ENCODE peak calls at places on chromosomes 6 and 20, in seven cellular contexts. One of them, this sample, is unnamed.

GRCh38 chr6:104591573-104592334 is 268.0 kb downstream of the HACE1 start:
- DNase-seq in H1: no peak
- DNase-seq in IMR-90: no peak
- DNase-seq in H9: no peak
- DNase-seq in neuronal stem cell: no peak
- DNase-seq in trophoblast cell: no peak
- DNase-seq in mesendoderm: no peak
- DNase-seq in this sample: peak; percentile 95

GRCh38 chr6:53023323-53023722 is 28.2 kb upstream of the GSTA4 start:
- DNase-seq in H1: no peak
- DNase-seq in trophoblast cell: no peak
- DNase-seq in H9: no peak
- DNase-seq in mesendoderm: no peak
- DNase-seq in neuronal stem cell: no peak
- DNase-seq in IMR-90: no peak
- DNase-seq in this sample: no peak

GRCh38 chr20:44208770-44209169 is 1.8 kb downstream of the OSER1 start:
- DNase-seq in H1: no peak
- DNase-seq in trophoblast cell: peak; percentile 78
- DNase-seq in IMR-90: peak; percentile 66
- DNase-seq in H9: no peak
- DNase-seq in mesendoderm: no peak
- DNase-seq in neuronal stem cell: no peak
- DNase-seq in this sample: peak; percentile 58

GRCh38 chr20:34941224-34941623 is 14.4 kb downstream of the GSS start:
- DNase-seq in neuronal stem cell: no peak
- DNase-seq in IMR-90: peak; percentile 10
- DNase-seq in trophoblast cell: no peak
- DNase-seq in H9: no peak
- DNase-seq in mesendoderm: no peak
- DNase-seq in H1: no peak
- DNase-seq in this sample: no peak

GRCh38 chr20:63507083-63507743 is 8.3 kb upstream of the EEF1A2 start:
- DNase-seq in H9: no peak
- DNase-seq in H1: no peak
- DNase-seq in trophoblast cell: no peak
- DNase-seq in neuronal stem cell: no peak
- DNase-seq in IMR-90: no peak
- DNase-seq in mesendoderm: no peak
- DNase-seq in this sample: no peak

GRCh38 chr6:41573268-41573667 is 27.1 kb downstream of the FOXP4 start:
- DNase-seq in neuronal stem cell: peak; percentile 60
- DNase-seq in H9: no peak
- DNase-seq in IMR-90: no peak
- DNase-seq in H1: no peak
- DNase-seq in mesendoderm: peak; percentile 64
- DNase-seq in trophoblast cell: no peak
- DNase-seq in this sample: no peak

GRCh38 chr6:138569970-138570715 is 70.8 kb upstream of the NHSL1 start:
- DNase-seq in mesendoderm: no peak
- DNase-seq in trophoblast cell: no peak
- DNase-seq in IMR-90: peak; percentile 48
- DNase-seq in H9: no peak
- DNase-seq in H1: no peak
- DNase-seq in neuronal stem cell: no peak
- DNase-seq in this sample: peak; percentile 26

GRCh38 chr20:57851025-57851682 is 141.3 kb upstream of the PMEPA1 start:
- DNase-seq in H9: peak; percentile 8
- DNase-seq in H1: peak; percentile 31
- DNase-seq in trophoblast cell: no peak
- DNase-seq in mesendoderm: no peak
- DNase-seq in neuronal stem cell: no peak
- DNase-seq in IMR-90: no peak
- DNase-seq in this sample: no peak

GRCh38 chr20:25497586-25498279 is 87.6 kb downstream of the NINL start:
- DNase-seq in IMR-90: no peak
- DNase-seq in mesendoderm: no peak
- DNase-seq in H1: no peak
- DNase-seq in trophoblast cell: no peak
- DNase-seq in H9: no peak
- DNase-seq in neuronal stem cell: no peak
- DNase-seq in this sample: no peak

GRCh38 chr20:25686081-25687077 is 10.3 kb downstream of the ZNF337 start:
- DNase-seq in H9: no peak
- DNase-seq in mesendoderm: no peak
- DNase-seq in neuronal stem cell: no peak
- DNase-seq in trophoblast cell: no peak
- DNase-seq in H1: no peak
- DNase-seq in IMR-90: no peak
- DNase-seq in this sample: no peak

GRCh38 chr20:15927893-15928650 is 645.2 kb downstream of the KIF16B start:
- DNase-seq in mesendoderm: no peak
- DNase-seq in trophoblast cell: peak; percentile 87
- DNase-seq in neuronal stem cell: no peak
- DNase-seq in H1: no peak
- DNase-seq in IMR-90: no peak
- DNase-seq in H9: no peak
- DNase-seq in this sample: no peak

GRCh38 chr6:21586760-21587181 is 6.8 kb upstream of the SOX4 start:
- DNase-seq in IMR-90: no peak
- DNase-seq in trophoblast cell: no peak
- DNase-seq in mesendoderm: no peak
- DNase-seq in H9: no peak
- DNase-seq in neuronal stem cell: no peak
- DNase-seq in H1: peak; percentile 72
- DNase-seq in this sample: no peak

GRCh38 chr6:31582230-31582601 is at the start of gene LTB:
- DNase-seq in H9: no peak
- DNase-seq in mesendoderm: no peak
- DNase-seq in trophoblast cell: no peak
- DNase-seq in H1: no peak
- DNase-seq in neuronal stem cell: no peak
- DNase-seq in IMR-90: no peak
- DNase-seq in this sample: no peak

DNA sequence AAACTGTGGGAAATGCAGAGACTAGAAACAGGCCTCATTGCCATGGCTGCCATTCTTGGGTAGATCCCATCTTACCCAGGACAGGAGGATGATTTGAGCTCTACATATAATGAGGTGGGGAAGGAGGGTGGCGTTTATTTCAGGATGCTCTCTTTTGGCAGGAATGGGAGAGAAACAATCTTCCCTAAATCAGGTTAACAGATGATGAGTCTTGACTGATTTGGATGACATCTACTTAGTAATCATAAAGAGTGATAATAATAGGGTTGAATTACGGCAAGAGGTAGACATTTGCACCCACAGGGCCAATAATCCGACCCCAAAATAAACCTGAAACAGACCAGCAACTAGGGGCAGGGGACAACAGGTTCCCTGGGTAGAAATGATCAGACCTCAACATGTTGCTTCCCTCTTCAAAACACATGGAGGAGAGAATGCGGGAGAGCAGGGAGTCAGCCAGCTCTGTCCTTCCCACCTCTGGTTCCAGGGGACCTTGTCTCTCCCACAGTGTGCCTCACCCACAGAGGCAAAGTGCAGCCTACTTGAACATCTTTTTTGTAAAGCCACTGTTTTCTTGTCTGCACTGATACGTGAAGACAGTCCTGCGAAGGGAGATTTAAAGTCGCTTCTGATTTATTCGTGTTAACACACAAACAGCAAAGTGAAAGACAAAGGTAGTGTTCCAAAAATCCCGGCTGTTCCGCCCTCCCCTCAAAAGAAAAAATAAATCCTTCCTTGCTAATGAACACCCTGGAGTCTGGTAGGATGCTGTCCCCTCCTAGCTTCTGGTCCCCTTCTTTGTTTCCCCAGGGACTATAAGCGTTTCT is 3.9 kb downstream of the FOXQ1 start:
- DNase-seq in IMR-90: no peak
- DNase-seq in trophoblast cell: no peak
- DNase-seq in mesendoderm: no peak
- DNase-seq in H1: no peak
- DNase-seq in H9: no peak
- DNase-seq in neuronal stem cell: no peak
- DNase-seq in this sample: no peak
- H4K8ac ChIP-seq in IMR-90: no peak overlapping the region
- H4K8ac ChIP-seq in trophoblast cell: no peak overlapping the region
- H4K8ac ChIP-seq in mesendoderm: no peak overlapping the region
- H4K8ac ChIP-seq in H1: no peak overlapping the region
- H4K8ac ChIP-seq in H9: no peak overlapping the region
- H4K8ac ChIP-seq in neuronal stem cell: no peak overlapping the region
- H4K8ac ChIP-seq in this sample: no peak overlapping the region

GRCh38 chr6:1367771-1368170 is 21.6 kb upstream of the FOXF2 start:
- DNase-seq in trophoblast cell: no peak
- DNase-seq in H1: no peak
- DNase-seq in mesendoderm: no peak
- DNase-seq in neuronal stem cell: no peak
- DNase-seq in IMR-90: no peak
- DNase-seq in H9: no peak
- DNase-seq in this sample: no peak

GRCh38 chr6:1363729-1364572 is 25.4 kb upstream of the FOXF2 start:
- DNase-seq in trophoblast cell: peak; percentile 13
- DNase-seq in mesendoderm: peak; percentile 31
- DNase-seq in H9: no peak
- DNase-seq in neuronal stem cell: no peak
- DNase-seq in IMR-90: peak; percentile 68
- DNase-seq in H1: no peak
- DNase-seq in this sample: no peak

GRCh38 chr6:1363298-1363697 is 26.1 kb upstream of the FOXF2 start:
- DNase-seq in trophoblast cell: no peak
- DNase-seq in mesendoderm: no peak
- DNase-seq in neuronal stem cell: no peak
- DNase-seq in IMR-90: no peak
- DNase-seq in H9: no peak
- DNase-seq in H1: no peak
- DNase-seq in this sample: no peak

GRCh38 chr6:1364791-1365190 is 24.6 kb upstream of the FOXF2 start:
- DNase-seq in IMR-90: no peak
- DNase-seq in H9: no peak
- DNase-seq in H1: no peak
- DNase-seq in trophoblast cell: no peak
- DNase-seq in neuronal stem cell: no peak
- DNase-seq in mesendoderm: no peak
- DNase-seq in this sample: no peak

GRCh38 chr6:1365701-1366100 is 23.7 kb upstream of the FOXF2 start:
- DNase-seq in H1: no peak
- DNase-seq in H9: no peak
- DNase-seq in trophoblast cell: no peak
- DNase-seq in neuronal stem cell: no peak
- DNase-seq in mesendoderm: no peak
- DNase-seq in IMR-90: no peak
- DNase-seq in this sample: no peak
- H4K8ac ChIP-seq in H1: no peak overlapping the region
- H4K8ac ChIP-seq in H9: no peak overlapping the region
- H4K8ac ChIP-seq in trophoblast cell: no peak overlapping the region
- H4K8ac ChIP-seq in neuronal stem cell: no peak overlapping the region
- H4K8ac ChIP-seq in mesendoderm: no peak overlapping the region
- H4K8ac ChIP-seq in IMR-90: no peak overlapping the region
- H4K8ac ChIP-seq in this sample: no peak overlapping the region

GRCh38 chr6:83221302-83221701 is 28.1 kb downstream of the RWDD2A start:
- DNase-seq in H1: no peak
- DNase-seq in neuronal stem cell: no peak
- DNase-seq in trophoblast cell: peak; percentile 80
- DNase-seq in IMR-90: peak; percentile 64
- DNase-seq in H9: no peak
- DNase-seq in mesendoderm: peak; percentile 94
- DNase-seq in this sample: peak; percentile 5

GRCh38 chr6:83216806-83217205 is 23.6 kb downstream of the RWDD2A start:
- DNase-seq in neuronal stem cell: no peak
- DNase-seq in H9: no peak
- DNase-seq in IMR-90: peak; percentile 52
- DNase-seq in trophoblast cell: no peak
- DNase-seq in mesendoderm: no peak
- DNase-seq in H1: no peak
- DNase-seq in this sample: no peak

GRCh38 chr6:83220121-83220520 is 27.0 kb downstream of the RWDD2A start:
- DNase-seq in neuronal stem cell: no peak
- DNase-seq in H9: no peak
- DNase-seq in trophoblast cell: no peak
- DNase-seq in mesendoderm: peak; percentile 92
- DNase-seq in H1: no peak
- DNase-seq in IMR-90: no peak
- DNase-seq in this sample: no peak

DNA sequence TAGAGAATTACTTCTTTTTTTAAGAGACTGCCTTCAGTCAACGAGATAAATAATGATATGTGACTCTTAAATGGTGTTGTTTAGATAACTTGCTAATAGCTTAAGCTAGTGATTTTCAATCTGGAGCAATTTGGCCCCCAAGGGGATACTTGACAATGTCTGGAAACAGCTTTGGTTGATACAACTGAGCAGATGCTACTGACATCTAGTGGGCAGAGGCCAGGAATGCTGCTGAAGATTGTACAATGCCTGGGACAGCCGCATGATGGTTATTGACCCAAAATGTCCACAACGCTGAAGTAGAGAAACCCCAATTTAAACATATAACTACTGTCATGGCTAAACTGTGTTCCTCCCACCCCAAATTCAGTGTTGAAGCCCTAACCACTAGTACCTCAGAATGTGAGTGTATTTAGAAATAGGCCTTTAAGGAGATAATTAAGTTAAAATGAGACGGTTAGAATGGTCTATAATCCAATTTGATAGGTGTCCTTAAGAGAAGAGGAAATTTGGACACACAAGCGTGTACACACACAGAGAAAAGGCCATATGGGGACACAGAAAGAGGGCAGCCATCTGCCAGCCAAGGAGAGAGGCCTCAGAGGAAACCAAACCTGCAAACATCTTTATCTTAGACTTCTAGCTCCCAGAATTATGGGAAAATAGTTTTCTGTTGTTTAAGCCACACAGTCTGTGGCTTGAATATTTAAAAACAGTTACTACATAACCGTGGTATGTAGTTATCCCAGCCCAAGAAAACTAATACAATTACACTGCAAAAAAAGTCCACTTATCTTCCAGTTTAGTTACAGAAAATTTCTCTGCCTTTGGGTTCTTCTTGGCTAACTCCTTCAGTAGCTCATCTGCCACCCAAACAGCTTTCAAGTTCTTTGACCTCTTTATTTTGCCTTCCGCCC is 22.2 kb downstream of the RWDD2A start:
- DNase-seq in H9: peak; percentile 51
- DNase-seq in neuronal stem cell: peak; percentile 48
- DNase-seq in H1: no peak
- DNase-seq in mesendoderm: peak; percentile 77
- DNase-seq in IMR-90: peak; percentile 80
- DNase-seq in trophoblast cell: peak; percentile 76
- DNase-seq in this sample: peak; percentile 83
- H4K8ac ChIP-seq in H9: no peak overlapping the region
- H4K8ac ChIP-seq in neuronal stem cell: no peak overlapping the region
- H4K8ac ChIP-seq in H1: no peak overlapping the region
- H4K8ac ChIP-seq in mesendoderm: no peak overlapping the region
- H4K8ac ChIP-seq in IMR-90: peak overlapping the region; percentile 66
- H4K8ac ChIP-seq in trophoblast cell: no peak overlapping the region
- H4K8ac ChIP-seq in this sample: no peak overlapping the region

DNA sequence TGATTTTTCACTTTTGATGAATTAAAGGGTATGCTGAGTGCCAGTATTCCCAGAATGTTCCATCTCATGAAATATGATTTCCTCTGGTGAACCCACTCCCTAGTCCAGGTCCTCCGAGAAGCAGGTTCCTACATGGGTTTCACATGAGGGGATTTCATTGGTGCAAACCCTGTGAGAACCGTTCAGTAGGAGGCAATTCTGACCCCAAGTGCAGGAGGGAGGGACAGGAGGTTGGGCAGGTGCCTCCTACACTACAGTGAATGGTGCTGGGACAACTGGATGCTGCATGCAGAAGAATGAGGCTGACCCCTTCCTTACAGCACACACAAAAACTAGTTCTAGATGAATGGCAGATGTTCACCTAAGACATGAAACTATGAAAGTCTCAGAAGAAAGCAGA is 5.1 kb upstream of the ULBP2 start:
- DNase-seq in neuronal stem cell: no peak
- DNase-seq in H9: no peak
- DNase-seq in trophoblast cell: no peak
- DNase-seq in IMR-90: no peak
- DNase-seq in H1: no peak
- DNase-seq in mesendoderm: no peak
- DNase-seq in this sample: no peak
- H4K8ac ChIP-seq in neuronal stem cell: no peak overlapping the region
- H4K8ac ChIP-seq in H9: no peak overlapping the region
- H4K8ac ChIP-seq in trophoblast cell: no peak overlapping the region
- H4K8ac ChIP-seq in IMR-90: no peak overlapping the region
- H4K8ac ChIP-seq in H1: no peak overlapping the region
- H4K8ac ChIP-seq in mesendoderm: no peak overlapping the region
- H4K8ac ChIP-seq in this sample: no peak overlapping the region